ENCODE peak calls at places on chromosomes 2 and 18, in four cellular contexts. D, S, W and L are unnamed samples.

GRCh38 chr18:57657566-57657965 is 35.9 kb upstream of the NARS1 start:
- DNase-seq in S (no peak), D (no peak), W (no peak), L (no peak)

GRCh38 chr2:25201794-25202193 is 33.4 kb upstream of the POMC start:
- DNase-seq in D (no peak), W (no peak), S (no peak), L (no peak)

GRCh38 chr2:213834331-213834730 is 550.1 kb downstream of the SPAG16 start:
- DNase-seq in D (no peak), S (no peak), W (no peak), L (no peak)

GRCh38 chr2:157024129-157024528 is 233.4 kb upstream of the GALNT5 start:
- DNase-seq in S (no peak), W (no peak), D (no peak), L (no peak)

GRCh38 chr18:2686349-2686968 is 30.9 kb downstream of the SMCHD1 start:
- DNase-seq in S (no peak), D (no peak), W (no peak), L (no peak)

GRCh38 chr2:219628986-219629901 is 1.8 kb downstream of the SLC4A3 start:
- DNase-seq in S (no peak), W (no peak), D (no peak), L (no peak)

GRCh38 chr2:69449906-69450305 is 12.7 kb upstream of the NFU1 start:
- DNase-seq in W (no peak), S (no peak), D (no peak), L (no peak)

GRCh38 chr18:61435064-61435652 is 101.9 kb downstream of the CDH20 start:
- DNase-seq in S (no peak), D (no peak), W (no peak), L (no peak)

GRCh38 chr2:160109939-160110673 is 47.7 kb upstream of the PLA2R1 start:
- DNase-seq in W (peak), D (peak), S (peak), L (peak)

GRCh38 chr2:147232225-147232669 is 612.6 kb upstream of the ACVR2A start:
- DNase-seq in S (no peak), W (no peak), D (no peak), L (no peak)

GRCh38 chr2:81299841-81300240 is 995.3 kb upstream of the LRRTM1 start:
- DNase-seq in D (no peak), S (no peak), W (no peak), L (no peak)

GRCh38 chr18:71678144-71678543 is 866.0 kb downstream of the CBLN2 start:
- DNase-seq in S (no peak), W (no peak), D (no peak), L (no peak)

GRCh38 chr2:165618806-165619205 is 149.3 kb downstream of the CSRNP3 start:
- DNase-seq in W (no peak), S (no peak), D (no peak), L (no peak)

GRCh38 chr2:10814142-10814541 is 1.6 kb upstream of the PDIA6 start:
- DNase-seq in D (no peak), S (no peak), W (no peak), L (no peak)

GRCh38 chr2:71261534-71261933 is 34.6 kb upstream of the PAIP2B start:
- DNase-seq in S (no peak), D (no peak), W (no peak), L (no peak)

GRCh38 chr2:26598336-26599006 is 42.7 kb downstream of the CIB4 start:
- DNase-seq in S (no peak), D (no peak), W (no peak), L (no peak)

GRCh38 chr2:158973511-158973956 is 5.1 kb downstream of the TANC1 start:
- DNase-seq in W (no peak), D (no peak), S (no peak), L (no peak)

GRCh38 chr2:85843543-85843942 is 45.2 kb downstream of the ST3GAL5 start:
- DNase-seq in S (no peak), D (no peak), W (no peak), L (no peak)

GRCh38 chr18:72993245-72993644 is 125.5 kb upstream of the NETO1 start:
- DNase-seq in W (no peak), S (no peak), D (no peak), L (no peak)

GRCh38 chr2:64329848-64330247 is 124.1 kb upstream of the LGALSL start:
- DNase-seq in W (peak), S (no peak), D (no peak), L (no peak)

GRCh38 chr18:55552498-55553189 is 35.3 kb downstream of the TCF4 start:
- DNase-seq in D (no peak), S (no peak), W (no peak), L (no peak)

GRCh38 chr2:6452702-6453481 is 412.8 kb downstream of the CMPK2 start:
- DNase-seq in D (no peak), S (no peak), W (no peak), L (no peak)

GRCh38 chr18:629303-630150 is 27.9 kb upstream of the TYMS start:
- DNase-seq in W (no peak), D (no peak), S (no peak), L (no peak)

GRCh38 chr2:143706297-143706696 is 577.1 kb downstream of the ARHGAP15 start:
- DNase-seq in D (no peak), S (no peak), W (no peak), L (no peak)

GRCh38 chr2:120552079-120552478 is 183.6 kb upstream of the GLI2 start:
- DNase-seq in W (no peak), S (no peak), D (no peak), L (no peak)

GRCh38 chr2:88172882-88173281 is 2.7 kb downstream of the THNSL2 start:
- DNase-seq in W (no peak), S (no peak), D (no peak), L (no peak)

GRCh38 chr2:25976884-25977741 is 5.2 kb downstream of the KIF3C start:
- DNase-seq in W (no peak), S (no peak), D (no peak), L (no peak)

GRCh38 chr18:77870238-77870637 is 620.6 kb downstream of the GALR1 start:
- DNase-seq in D (no peak), W (no peak), S (peak), L (no peak)

GRCh38 chr18:49006641-49007136 is 55.9 kb upstream of the SMAD7 start:
- DNase-seq in W (no peak), D (no peak), S (no peak), L (no peak)

GRCh38 chr2:10333247-10333613 is 30.5 kb downstream of the HPCAL1 start:
- DNase-seq in D (no peak), W (no peak), S (no peak), L (no peak)

GRCh38 chr2:28654981-28655322 is 96.7 kb upstream of the PPP1CB start:
- DNase-seq in W (no peak), D (no peak), S (no peak), L (no peak)

GRCh38 chr18:6885992-6886823 is 156.7 kb downstream of the ARHGAP28 start:
- DNase-seq in S (peak), W (no peak), D (no peak), L (no peak)

GRCh38 chr18:55699233-55699765 is 111.3 kb upstream of the TCF4 start:
- DNase-seq in D (no peak), W (no peak), S (no peak), L (no peak)